ENCODE peak calls at places on chromosomes 1 and 21, in six cellular contexts. W, S, C, N, F and K are unnamed samples.

GRCh38 chr1:74995848-74996247 is 138.3 kb upstream of the LHX8 start:
- DNase-seq in F (no peak), W (no peak), N (no peak), C (no peak), S (no peak), K (no peak)

GRCh38 chr1:212366901-212367300 is 47.8 kb downstream of the PACC1 start:
- DNase-seq in C (no peak), N (no peak), S (no peak), F (no peak), W (no peak), K (no peak)

GRCh38 chr21:40631201-40631600 is 215.8 kb downstream of the DSCAM start:
- DNase-seq in N (no peak), W (no peak), C (no peak), F (no peak), S (no peak), K (no peak)

GRCh38 chr1:213987422-213987875 is 324 bp upstream of the PROX1 start:
- DNase-seq in S (no peak), C (no peak), W (peak; percentile 94), F (no peak), N (no peak), K (no peak)

GRCh38 chr1:50156241-50157010 is 47.7 kb downstream of the ELAVL4 start:
- DNase-seq in N (no peak), W (no peak), F (no peak), C (no peak), S (no peak), K (no peak)

GRCh38 chr1:152747831-152748230 is 10.0 kb upstream of the KPRP start:
- DNase-seq in N (no peak), S (no peak), C (no peak), W (no peak), F (no peak), K (no peak)

GRCh38 chr1:3185896-3186525 is 117.0 kb downstream of the PRDM16 start:
- DNase-seq in S (no peak), W (no peak), F (no peak), N (no peak), C (no peak), K (no peak)

GRCh38 chr1:10920063-10920626 is 92.3 kb upstream of the TARDBP start:
- DNase-seq in N (no peak), S (no peak), C (no peak), F (no peak), W (no peak), K (no peak)

GRCh38 chr1:1000357-1001056 is 610 bp upstream of the HES4 start:
- DNase-seq in W (peak; percentile 91), F (peak; percentile 55), N (peak; percentile 37), C (peak; percentile 93), S (no peak), K (peak; percentile 13)
- TF ChIP-seq GABPA in W (no peak), F (peak; percentile 48), N (no peak), C (peak; percentile 52), S (no peak), K (no peak)

GRCh38 chr1:198726455-198726854 is 87.6 kb downstream of the PTPRC start:
- DNase-seq in W (no peak), F (no peak), N (no peak), S (no peak), C (no peak), K (no peak)

GRCh38 chr1:198734323-198735008 is 95.6 kb downstream of the PTPRC start:
- DNase-seq in C (no peak), N (peak; percentile 39), W (no peak), S (no peak), F (no peak), K (no peak)

GRCh38 chr1:198729195-198729863 is 90.5 kb downstream of the PTPRC start:
- DNase-seq in C (no peak), W (no peak), S (no peak), N (no peak), F (no peak), K (no peak)

GRCh38 chr1:198725090-198725489 is 86.2 kb downstream of the PTPRC start:
- DNase-seq in C (no peak), W (no peak), N (no peak), F (no peak), S (no peak), K (no peak)

GRCh38 chr1:198730952-198731351 is 92.1 kb downstream of the PTPRC start:
- DNase-seq in C (no peak), N (no peak), W (no peak), S (no peak), F (no peak), K (no peak)
- TF ChIP-seq GABPA in C (no peak), N (no peak), W (no peak), S (no peak), F (no peak), K (no peak)

GRCh38 chr1:1204998-1205768 is 1.2 kb downstream of the TNFRSF18 start:
- DNase-seq in F (no peak), N (no peak), W (peak; percentile 49), S (no peak), C (no peak), K (no peak)
- TF ChIP-seq GABPA in F (no peak), N (no peak), W (no peak), S (no peak), C (no peak), K (no peak)

DNA sequence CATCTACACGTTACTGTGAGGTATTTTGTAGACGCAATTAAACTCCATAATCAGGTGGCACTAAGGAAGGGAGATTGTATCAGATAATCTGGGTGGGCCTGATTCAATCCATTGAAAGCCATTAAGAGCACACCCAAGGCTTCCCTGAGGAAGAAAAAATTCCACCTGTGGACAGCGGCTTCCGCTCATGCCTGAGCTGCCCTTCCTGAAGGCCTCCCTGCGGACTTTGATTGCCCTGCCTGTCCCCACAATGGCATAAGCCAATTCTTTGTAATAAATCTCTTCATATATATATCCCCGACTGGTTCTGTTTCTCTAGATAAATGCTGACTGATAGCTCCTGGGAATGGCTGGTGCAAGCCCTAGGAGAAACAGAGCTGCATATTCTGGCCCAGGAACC is 138.3 kb downstream of the TGFBR3 start:
- DNase-seq in S (no peak), W (no peak), N (no peak), F (no peak), C (no peak), K (no peak)
- TF ChIP-seq GABPA in S (no peak), W (no peak), N (no peak), F (no peak), C (no peak), K (no peak)

GRCh38 chr1:62689524-62689923 is 1.3 kb upstream of the DOCK7 start:
- DNase-seq in N (no peak), C (peak; percentile 31), S (no peak), W (no peak), F (peak; percentile 77), K (no peak)
- TF ChIP-seq GABPA in N (no peak), C (no peak), S (no peak), W (no peak), F (peak; percentile 65), K (no peak)

GRCh38 chr21:30719401-30719800 is 824 bp upstream of the KRTAP21-3 start:
- DNase-seq in N (no peak), S (no peak), W (no peak), F (no peak), C (no peak), K (no peak)

GRCh38 chr21:30714436-30714835 is 4.1 kb downstream of the KRTAP21-3 start:
- DNase-seq in F (no peak), N (no peak), C (no peak), W (no peak), S (no peak), K (no peak)

GRCh38 chr21:30714946-30715345 is 3.6 kb downstream of the KRTAP21-3 start:
- DNase-seq in F (no peak), C (no peak), W (no peak), N (no peak), S (no peak), K (no peak)

GRCh38 chr21:30717105-30717504 is 1.5 kb downstream of the KRTAP21-3 start:
- DNase-seq in S (no peak), W (no peak), C (no peak), F (no peak), N (no peak), K (no peak)

DNA sequence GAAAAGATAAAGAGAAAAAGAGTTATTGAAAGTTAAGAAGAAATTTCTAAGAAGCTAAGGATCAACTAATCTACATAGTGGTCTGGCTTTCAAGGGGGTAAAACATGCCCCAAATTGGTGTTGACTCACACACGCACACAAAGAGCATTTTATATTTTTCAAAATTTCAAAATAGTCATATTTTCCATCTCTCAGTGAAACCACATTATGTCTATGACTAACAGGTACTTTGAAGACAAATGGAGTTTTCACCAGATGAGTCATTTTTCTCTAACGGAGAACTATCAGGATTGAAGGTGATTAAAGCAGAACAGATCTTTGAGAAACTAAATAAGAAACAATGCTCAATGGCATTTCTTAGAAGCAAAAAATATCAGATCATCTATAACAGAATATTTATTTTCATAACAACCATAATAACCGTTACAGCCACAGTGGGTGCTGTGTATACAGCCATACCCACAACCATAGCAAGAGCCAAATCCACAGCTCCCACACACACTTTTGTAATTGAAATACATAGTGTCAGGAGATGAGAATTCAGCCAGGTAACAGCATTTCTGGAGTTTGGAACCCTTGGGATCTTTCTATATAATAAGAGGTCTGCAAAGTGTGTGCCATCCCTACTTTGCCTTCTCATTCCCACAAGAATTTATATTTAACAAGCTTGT is at the start of gene KRTAP21-3:
- DNase-seq in C (no peak), W (no peak), N (no peak), S (no peak), F (no peak), K (no peak)
- TF ChIP-seq GABPA in C (no peak), W (no peak), N (no peak), S (no peak), F (no peak), K (no peak)

GRCh38 chr1:41810446-41810845 is 108.3 kb downstream of the HIVEP3 start:
- DNase-seq in S (no peak), W (no peak), N (no peak), C (peak; percentile 47), F (no peak), K (no peak)

GRCh38 chr1:41813220-41813619 is 105.5 kb downstream of the HIVEP3 start:
- DNase-seq in S (no peak), F (no peak), N (no peak), W (no peak), C (no peak), K (no peak)

GRCh38 chr1:41811978-41812852 is 106.5 kb downstream of the HIVEP3 start:
- DNase-seq in N (no peak), W (peak; percentile 73), C (peak; percentile 74), F (peak; percentile 14), S (peak; percentile 50), K (no peak)

GRCh38 chr1:41809716-41810115 is 109.0 kb downstream of the HIVEP3 start:
- DNase-seq in C (no peak), N (no peak), S (no peak), F (no peak), W (no peak), K (no peak)

GRCh38 chr1:41811051-41811795 is 107.5 kb downstream of the HIVEP3 start:
- DNase-seq in W (no peak), N (no peak), C (no peak), S (no peak), F (no peak), K (peak; percentile 67)
- TF ChIP-seq GABPA in W (no peak), N (no peak), C (no peak), S (no peak), F (no peak), K (no peak)